ENCODE peak calls at places on chromosome 15, in four cellular contexts. O, K, I and L are unnamed samples.

GRCh38 chr15:67543348-67543718 is 830 bp downstream of the MAP2K5 start:
- DNase-seq in O (no peak), I (no peak), K (no peak), L (no peak)

GRCh38 chr15:70266412-70267089 is 168.8 kb upstream of the TLE3 start:
- DNase-seq in K (no peak), O (no peak), I (no peak), L (no peak)

GRCh38 chr15:31472636-31473383 is 146.2 kb downstream of the KLF13 start:
- DNase-seq in I (no peak), O (no peak), K (no peak), L (peak)

GRCh38 chr15:55588070-55588817 is at the start of gene PYGO1:
- DNase-seq in I (no peak), O (peak), K (peak), L (peak)

GRCh38 chr15:98824595-98824994 is 176.3 kb downstream of the IGF1R start:
- DNase-seq in I (no peak), K (no peak), O (no peak), L (no peak)

GRCh38 chr15:35450492-35450891 is 95.5 kb downstream of the DPH6 start:
- DNase-seq in I (peak), K (no peak), O (no peak), L (no peak)

GRCh38 chr15:79030470-79030869 is 60.1 kb downstream of the RASGRF1 start:
- DNase-seq in O (no peak), I (no peak), K (no peak), L (no peak)

GRCh38 chr15:51600114-51600513 is 22.5 kb downstream of the DMXL2 start:
- DNase-seq in I (no peak), K (no peak), O (no peak), L (no peak)

GRCh38 chr15:81450721-81451120 is 76.7 kb upstream of the TMC3 start:
- DNase-seq in I (no peak), K (no peak), O (no peak), L (no peak)

GRCh38 chr15:72318408-72318942 is 1.5 kb downstream of the CELF6 start:
- DNase-seq in O (no peak), I (no peak), K (no peak), L (no peak)

GRCh38 chr15:75599396-75599795 is 20.3 kb upstream of the PTPN9 start:
- DNase-seq in I (no peak), O (no peak), K (no peak), L (no peak)

GRCh38 chr15:75598361-75598760 is 19.2 kb upstream of the PTPN9 start:
- DNase-seq in K (no peak), I (no peak), O (no peak), L (no peak)

GRCh38 chr15:75594276-75594675 is 15.2 kb upstream of the PTPN9 start:
- DNase-seq in K (no peak), O (no peak), I (no peak), L (no peak)

GRCh38 chr15:75596703-75597345 is 17.7 kb upstream of the PTPN9 start:
- DNase-seq in O (no peak), K (no peak), I (no peak), L (no peak)

DNA sequence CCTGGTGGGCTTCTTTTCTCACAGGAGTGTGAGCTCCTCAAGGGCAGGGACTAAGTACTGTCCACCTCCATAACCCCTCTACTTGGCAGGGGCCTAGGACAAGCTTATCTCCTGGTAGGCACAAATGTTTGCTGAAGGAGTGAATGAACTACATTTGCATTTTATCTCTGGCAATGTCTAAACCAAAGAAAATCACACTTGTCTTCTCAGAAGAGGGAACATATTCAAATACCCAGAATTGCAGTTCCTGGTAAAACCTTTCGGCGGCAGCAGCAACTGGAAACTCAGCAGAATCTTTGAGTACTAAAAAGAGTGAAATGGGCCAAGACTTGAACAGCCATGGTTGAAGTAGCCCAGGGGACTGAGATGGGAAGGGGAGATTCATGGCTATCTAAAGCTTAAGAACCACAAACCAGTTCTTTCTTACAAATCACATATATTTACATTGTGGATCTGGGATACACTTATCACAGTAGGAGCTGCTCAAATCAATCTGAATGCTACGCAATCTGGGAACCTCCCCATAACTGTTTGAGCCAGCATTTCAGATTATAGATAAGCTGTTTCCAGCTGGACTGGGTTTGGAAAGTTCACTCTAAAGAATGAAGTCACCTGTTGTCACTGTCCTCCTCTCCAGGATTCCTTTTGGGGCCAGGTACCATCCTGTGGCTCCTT is 18.7 kb upstream of the PTPN9 start:
- DNase-seq in K (no peak), O (no peak), I (no peak), L (no peak)
- TF ChIP-seq CTCF in K (no peak), O (peak), I (peak), L (peak)

GRCh38 chr15:69036856-69037255 is 22.4 kb downstream of the NOX5 start:
- DNase-seq in K (no peak), O (no peak), I (no peak), L (no peak)

GRCh38 chr15:69034352-69034751 is 19.9 kb downstream of the NOX5 start:
- DNase-seq in I (peak), K (no peak), O (peak), L (no peak)

GRCh38 chr15:69035918-69036258 is 21.4 kb downstream of the NOX5 start:
- DNase-seq in K (no peak), I (no peak), O (no peak), L (no peak)

GRCh38 chr15:69037482-69037881 is 23.0 kb downstream of the NOX5 start:
- DNase-seq in K (no peak), O (no peak), I (no peak), L (no peak)

DNA sequence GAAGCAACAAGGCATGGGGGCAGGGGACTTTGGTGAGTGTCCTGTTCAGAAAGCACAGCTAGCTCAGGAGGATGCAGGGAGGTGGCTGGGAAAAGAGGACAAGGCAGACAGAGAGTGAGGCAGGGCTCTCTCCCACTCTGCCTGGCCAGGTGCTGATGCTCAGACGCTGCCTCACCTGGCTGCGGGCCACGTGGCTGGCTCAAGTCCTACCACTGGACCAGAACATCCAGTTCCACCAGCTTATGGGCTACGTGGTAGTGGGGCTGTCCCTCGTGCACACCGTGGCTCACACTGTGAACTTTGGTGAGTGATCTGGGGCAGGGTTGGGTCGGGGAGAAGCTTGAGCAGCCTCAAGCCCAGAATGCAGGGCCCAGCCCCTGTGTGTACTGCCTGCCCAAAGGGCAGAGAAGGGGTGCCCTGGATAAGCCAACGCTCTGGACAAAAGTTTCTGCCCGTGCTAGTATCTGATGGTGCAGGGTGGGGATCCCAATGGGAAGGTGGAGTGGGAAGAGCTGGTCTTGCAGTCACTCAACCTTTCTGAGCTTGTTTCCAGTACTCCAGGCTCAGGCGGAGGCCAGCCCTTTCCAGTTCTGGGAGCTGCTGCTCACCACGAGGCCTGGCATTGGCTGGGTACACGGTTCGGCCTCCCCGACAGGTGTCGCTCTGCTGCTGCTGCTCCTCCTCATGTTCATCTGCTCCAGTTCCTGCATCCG is 20.9 kb downstream of the NOX5 start:
- DNase-seq in I (no peak), O (no peak), K (no peak), L (no peak)
- TF ChIP-seq CTCF in I (no peak), O (peak), K (no peak), L (no peak)

GRCh38 chr15:40807028-40807887 is at the start of the genes DNAJC17 and ZFYVE19:
- DNase-seq in I (peak), K (peak), O (peak), L (peak)
- TF ChIP-seq CTCF in I (no peak), K (no peak), O (no peak), L (no peak)

GRCh38 chr15:38864122-38864521 is 299.5 kb upstream of the RASGRP1 start:
- DNase-seq in K (no peak), I (no peak), O (no peak), L (no peak)
- TF ChIP-seq CTCF in K (no peak), I (no peak), O (peak), L (no peak)

GRCh38 chr15:38017721-38018120 is 83.3 kb downstream of the TMCO5A start:
- DNase-seq in K (no peak), O (no peak), I (no peak), L (no peak)

GRCh38 chr15:38010390-38010789 is 76.0 kb downstream of the TMCO5A start:
- DNase-seq in O (no peak), I (no peak), K (no peak), L (no peak)

DNA sequence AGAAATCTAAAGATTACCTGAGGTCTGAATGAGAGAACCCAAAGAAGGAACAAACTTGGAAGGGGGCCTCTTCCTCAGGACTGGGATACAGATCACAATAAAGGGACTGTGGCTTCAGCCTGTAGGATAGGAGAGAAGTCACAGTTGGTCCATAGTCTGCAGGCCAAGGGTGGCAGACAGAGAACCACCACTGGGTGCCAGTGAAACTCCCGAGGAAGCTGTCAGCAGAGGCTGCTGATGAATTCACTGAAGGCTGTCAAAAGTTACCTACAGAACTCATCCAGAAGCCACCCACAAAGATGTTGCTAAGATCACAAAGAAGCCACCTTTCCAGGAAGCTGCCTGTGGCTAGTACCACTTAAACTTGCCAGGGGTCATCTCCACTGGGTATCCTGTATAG is 78.5 kb downstream of the TMCO5A start:
- DNase-seq in I (no peak), K (no peak), O (no peak), L (no peak)
- TF ChIP-seq CTCF in I (no peak), K (no peak), O (no peak), L (no peak)

GRCh38 chr15:41564286-41564959 is 5.4 kb downstream of the TYRO3 start:
- DNase-seq in I (no peak), K (no peak), O (no peak), L (no peak)
- TF ChIP-seq CTCF in I (no peak), K (no peak), O (no peak), L (no peak)